ENCODE peak calls at places on chromosomes 6 and 20, in four cellular contexts. W, U, H and M are unnamed samples. For H3K4me1, the result is how much of the 10 kb centered on the place peaks cover.

GRCh38 chr6:12371641-12372146 is 81.5 kb downstream of the EDN1 start:
- DNase-seq in H (no peak), W (no peak), U (no peak), M (no peak)

GRCh38 chr20:49477200-49477599 is 5.3 kb downstream of the KCNB1 start:
- DNase-seq in U (no peak), W (no peak), H (peak), M (no peak)

GRCh38 chr6:12545837-12546658 is 170.5 kb upstream of the PHACTR1 start:
- DNase-seq in U (no peak), W (no peak), H (no peak), M (no peak)

GRCh38 chr6:118876201-118876600 is 17.8 kb upstream of the ASF1A start:
- DNase-seq in W (no peak), H (no peak), U (no peak), M (no peak)

GRCh38 chr6:152173321-152173720 is 365.8 kb downstream of the ESR1 start:
- DNase-seq in W (no peak), H (no peak), U (no peak), M (no peak)

GRCh38 chr6:150874184-150874583 is 8.7 kb downstream of the MTHFD1L start:
- DNase-seq in U (no peak), H (peak), W (no peak), M (no peak)

GRCh38 chr20:64114356-64114971 is 7.1 kb upstream of the NPBWR2 start:
- DNase-seq in H (peak), U (no peak), W (peak), M (peak)

GRCh38 chr6:169289671-169290408 is 36.2 kb upstream of the THBS2 start:
- DNase-seq in U (no peak), H (no peak), W (no peak), M (no peak)

GRCh38 chr20:52975024-52975732 is 3.0 kb downstream of the TSHZ2 start:
- DNase-seq in U (no peak), W (no peak), H (no peak), M (peak)

GRCh38 chr6:1606533-1607235 is 3.0 kb upstream of the FOXC1 start:
- DNase-seq in U (no peak), H (peak), W (no peak), M (no peak)

GRCh38 chr6:108902389-108902792 is 54.2 kb downstream of the ARMC2 start:
- DNase-seq in H (no peak), U (peak), W (no peak), M (no peak)

GRCh38 chr6:121573466-121573865 is 138.0 kb downstream of the GJA1 start:
- DNase-seq in U (no peak), H (no peak), W (no peak), M (no peak)

GRCh38 chr20:6122873-6123649 is at the start of gene FERMT1:
- DNase-seq in W (peak), H (peak), U (no peak), M (peak)

GRCh38 chr20:40695214-40695613 is 6.2 kb upstream of the MAFB start:
- DNase-seq in W (no peak), H (no peak), U (no peak), M (no peak)

GRCh38 chr20:40160151-40160550 is 528.9 kb downstream of the MAFB start:
- DNase-seq in U (no peak), H (peak), W (peak), M (peak)

GRCh38 chr20:56440346-56441007 is 27.9 kb upstream of the RTF2 start:
- DNase-seq in W (peak), U (peak), H (no peak), M (no peak)

GRCh38 chr20:18916886-18917785 is 103.6 kb downstream of the SCP2D1 start:
- DNase-seq in W (no peak), U (no peak), H (no peak), M (no peak)

GRCh38 chr6:79057746-79058145 is 20.3 kb downstream of the PHIP start:
- DNase-seq in W (no peak), H (no peak), U (no peak), M (no peak)

GRCh38 chr6:137799950-137800568 is 67.0 kb upstream of the TNFAIP3 start:
- DNase-seq in U (peak), H (peak), W (peak), M (no peak)

GRCh38 chr6:52829046-52829817 is 11.4 kb downstream of the GSTA5 start:
- DNase-seq in W (no peak), H (no peak), U (no peak), M (no peak)

GRCh38 chr6:56708810-56709597 is 66.3 kb upstream of the DST start:
- DNase-seq in H (peak), U (peak), W (no peak), M (no peak)

DNA sequence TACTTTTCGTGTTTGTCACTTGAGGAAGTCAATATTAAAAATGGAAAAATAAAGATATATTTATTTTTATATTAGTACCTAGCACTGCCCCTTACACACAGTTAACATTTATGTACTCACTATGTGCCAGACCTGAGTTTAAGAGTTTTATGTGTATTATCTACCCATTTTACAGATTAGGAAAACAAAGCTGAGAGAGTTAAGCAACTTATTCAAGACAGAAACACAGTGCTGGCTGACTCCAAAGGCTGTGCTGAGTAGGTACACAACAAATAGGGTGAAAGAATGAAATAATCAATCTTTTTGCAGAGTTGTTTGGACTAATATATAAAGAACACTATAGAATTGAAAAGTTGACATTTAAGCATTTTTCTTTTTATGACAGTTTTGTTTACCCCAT is 127.9 kb downstream of the REV3L start:
- DNase-seq in U (no peak), H (no peak), W (no peak), M (no peak)
- H3K4me1 ChIP-seq in U (under half), H (under half), W (under half), M (under half)

DNA sequence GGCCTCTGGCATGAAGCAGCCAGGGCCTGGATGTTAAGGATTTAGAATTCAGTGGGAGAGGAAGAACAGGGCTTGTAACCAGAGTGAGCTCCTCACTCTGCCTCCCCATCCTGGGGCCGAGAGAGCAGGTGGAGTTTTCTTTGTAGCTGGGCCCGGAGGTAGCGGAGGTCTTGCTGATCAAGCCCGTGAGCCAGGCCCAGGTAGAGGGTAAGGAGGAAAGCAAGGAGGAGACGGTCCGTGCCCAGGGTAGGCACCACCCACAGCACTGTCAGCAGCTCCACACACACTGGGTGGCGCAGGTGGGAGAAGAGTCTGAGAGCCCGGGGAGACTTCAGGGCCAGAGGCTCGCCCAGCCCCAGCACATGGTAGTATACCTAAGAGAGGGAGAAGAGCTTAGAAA is 2.1 kb upstream of the PPP1R18 start:
- DNase-seq in H (no peak), W (peak), U (no peak), M (no peak)
- H3K4me1 ChIP-seq in H (under half), W (under half), U (under half), M (half or more)

DNA sequence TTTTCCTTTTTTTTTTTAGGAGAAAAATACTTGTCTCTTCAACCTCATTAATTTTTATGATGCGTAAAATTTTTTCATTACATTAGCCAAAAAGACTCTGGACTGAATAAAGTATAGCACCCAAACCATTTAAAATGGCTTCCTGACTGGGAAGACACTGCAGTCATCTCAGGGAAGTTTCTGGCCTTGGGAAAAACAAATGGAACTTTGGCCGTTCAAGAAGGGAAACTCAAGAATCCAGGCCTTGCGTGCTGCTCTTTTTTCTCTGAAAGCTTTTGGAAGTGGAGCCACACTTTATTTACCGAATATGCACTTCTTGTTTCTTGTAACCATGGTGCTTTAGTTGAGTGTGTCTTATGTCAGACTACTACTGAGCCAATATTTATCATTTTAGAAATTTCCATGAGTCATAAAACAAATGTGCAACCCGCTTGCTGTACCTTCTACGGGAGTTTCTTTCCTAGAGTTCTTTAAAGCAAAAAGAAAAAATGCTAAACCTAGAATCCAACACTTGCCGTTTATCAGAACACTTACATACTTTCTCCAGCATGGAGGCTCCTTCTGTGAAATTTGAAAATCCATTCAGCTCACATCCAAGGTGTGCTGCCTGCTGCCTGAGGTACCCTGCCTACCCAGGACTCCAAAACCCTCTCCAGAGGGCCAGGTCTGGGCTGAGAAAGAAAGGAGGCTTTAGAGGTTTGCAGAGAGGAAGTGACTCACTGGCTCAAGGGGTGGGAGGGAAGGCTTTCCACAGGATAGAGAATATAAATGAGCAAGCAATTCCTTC is 11.5 kb upstream of the DSTN start:
- DNase-seq in W (peak), U (no peak), H (peak), M (peak)
- H3K4me1 ChIP-seq in W (under half), U (under half), H (under half), M (half or more)

DNA sequence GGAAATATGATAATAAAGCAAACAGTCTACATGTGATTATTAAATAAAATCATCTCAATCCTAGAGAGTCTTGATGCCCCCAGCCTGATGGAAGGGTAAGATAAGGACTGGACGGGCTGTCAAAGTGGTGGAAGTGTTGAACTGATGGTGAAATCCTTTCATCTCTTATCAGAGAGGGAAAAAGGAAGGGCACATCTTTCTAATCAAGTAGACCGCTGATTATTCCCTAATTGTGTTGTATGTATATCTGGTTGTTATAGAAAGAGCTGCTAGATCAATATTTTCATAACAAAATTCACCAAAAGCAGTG is 184.5 kb downstream of the PDE7B start:
- DNase-seq in H (no peak), U (no peak), W (no peak), M (no peak)
- H3K4me1 ChIP-seq in H (under half), U (under half), W (under half), M (under half)

GRCh38 chr6:111753573-111753972 is 119.7 kb downstream of the FYN start:
- DNase-seq in H (no peak), W (no peak), U (no peak), M (no peak)
- H3K4me1 ChIP-seq in H (under half), W (under half), U (half or more), M (under half)

GRCh38 chr20:24787071-24787470 is 162.0 kb upstream of the CST7 start:
- DNase-seq in H (no peak), U (no peak), W (no peak), M (no peak)

GRCh38 chr20:24784607-24785006 is 164.5 kb upstream of the CST7 start:
- DNase-seq in U (no peak), H (no peak), W (no peak), M (no peak)

GRCh38 chr20:24785141-24785924 is 163.7 kb upstream of the CST7 start:
- DNase-seq in U (no peak), W (no peak), H (no peak), M (no peak)

GRCh38 chr20:24786646-24787045 is 162.4 kb upstream of the CST7 start:
- DNase-seq in W (no peak), H (no peak), U (no peak), M (no peak)

GRCh38 chr20:24786096-24786495 is 163.0 kb upstream of the CST7 start:
- DNase-seq in H (no peak), W (no peak), U (no peak), M (no peak)
- H3K4me1 ChIP-seq in H (under half), W (under half), U (under half), M (under half)

DNA sequence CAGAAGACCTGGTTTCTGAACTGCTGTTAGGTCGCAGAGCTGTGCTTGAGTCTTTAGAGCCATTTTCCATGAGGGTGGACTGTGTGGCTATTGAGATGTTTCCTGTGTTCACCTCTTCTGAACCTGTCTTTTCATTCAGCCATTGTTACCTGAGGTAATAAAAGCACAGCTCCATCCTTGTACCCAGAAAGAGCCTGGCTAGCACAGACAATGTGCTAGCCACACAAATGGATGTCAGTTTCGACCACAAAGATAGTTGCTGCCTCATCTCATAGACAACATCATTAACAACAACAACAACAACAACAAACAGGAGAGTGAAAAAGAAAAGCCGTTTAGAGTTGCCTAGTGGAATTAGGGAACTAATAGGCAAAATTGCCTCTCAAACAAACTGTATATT is 114.7 kb downstream of the MYO6 start:
- DNase-seq in U (no peak), W (no peak), H (no peak), M (no peak)
- H3K4me1 ChIP-seq in U (under half), W (under half), H (under half), M (under half)

DNA sequence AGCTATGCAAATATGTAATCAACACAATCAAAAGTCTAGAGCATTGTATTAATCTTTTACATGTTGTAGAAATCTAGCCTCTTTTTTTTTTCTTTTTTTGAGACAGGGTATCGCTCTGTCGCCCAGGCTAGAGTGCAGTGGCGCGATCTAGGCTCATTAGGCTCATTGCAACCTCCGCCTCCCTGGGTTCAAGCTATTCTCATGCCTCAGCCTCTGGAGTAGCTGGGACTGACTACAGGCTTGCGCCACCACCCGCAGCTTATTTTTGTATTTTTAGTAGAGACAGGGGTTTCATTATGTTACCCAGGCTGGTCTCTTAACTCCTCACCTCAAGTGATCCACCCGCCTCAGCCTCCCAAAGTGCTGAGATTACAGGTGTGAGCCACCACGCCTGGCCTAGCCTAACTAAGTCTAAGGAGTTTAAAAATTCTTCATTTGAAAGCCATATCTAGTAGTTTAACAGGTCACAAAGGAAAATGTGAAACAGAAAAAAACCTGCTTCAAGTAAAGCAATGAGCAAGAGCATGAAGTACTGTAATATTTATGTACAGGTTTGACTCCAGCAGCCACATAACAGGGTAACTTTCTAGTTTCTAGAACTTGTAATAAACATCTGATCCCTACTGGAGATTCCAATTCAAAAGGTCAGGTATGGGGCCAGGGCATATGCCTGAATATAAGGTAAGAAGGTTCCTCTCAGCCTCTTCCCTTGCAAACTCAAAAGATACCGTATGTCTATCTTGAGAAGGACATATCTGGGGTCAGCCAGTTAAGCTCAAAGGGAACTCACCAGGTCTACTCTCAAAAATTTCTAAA is 4.4 kb downstream of the CPNE1 start:
- DNase-seq in W (no peak), U (no peak), H (no peak), M (no peak)
- H3K4me1 ChIP-seq in W (under half), U (half or more), H (under half), M (half or more)

DNA sequence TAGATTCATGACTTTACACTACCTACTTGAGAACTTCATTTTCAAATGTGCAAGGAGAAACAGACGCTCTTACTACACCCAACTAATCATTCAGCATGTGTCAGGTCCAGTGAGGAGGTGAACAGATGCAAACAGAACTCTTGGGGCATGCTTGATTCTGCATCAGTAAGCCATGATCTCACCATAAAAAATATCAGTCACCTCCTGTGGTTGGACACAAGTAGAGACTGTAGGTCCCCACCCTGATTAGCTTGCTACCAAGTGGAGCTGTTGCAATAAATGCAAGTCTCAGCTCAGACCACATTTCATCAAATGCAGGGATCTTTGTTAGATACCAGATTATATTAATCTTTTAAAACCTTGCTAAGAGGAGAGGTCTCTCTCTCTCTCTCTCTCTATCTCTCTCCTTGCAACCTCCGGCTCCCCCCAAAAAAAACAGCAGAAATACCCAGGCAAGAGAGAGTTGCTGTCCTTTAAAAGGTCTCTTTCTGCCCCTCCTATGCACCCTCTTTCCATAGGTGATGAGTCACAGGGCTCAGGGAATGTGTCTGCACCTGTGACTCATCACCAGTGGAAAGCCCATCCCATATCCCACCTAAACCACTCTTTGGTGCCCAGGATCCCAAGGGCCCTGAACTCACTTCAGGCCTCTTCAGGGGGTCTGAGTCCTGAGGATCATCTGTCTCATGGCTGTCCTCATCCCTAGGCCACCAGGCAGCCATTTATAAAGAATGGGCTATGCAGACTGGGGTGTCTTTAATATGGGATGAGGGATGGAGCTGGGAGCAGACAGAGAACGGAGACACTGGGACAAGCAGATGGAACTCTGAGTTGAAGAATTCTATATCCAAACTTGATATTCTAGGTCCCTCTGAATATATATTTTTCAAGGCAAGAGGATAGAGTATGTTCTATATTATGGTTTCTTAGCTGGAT is 154.5 kb downstream of the QRSL1 start:
- DNase-seq in W (no peak), H (no peak), U (no peak), M (no peak)
- H3K4me1 ChIP-seq in W (under half), H (under half), U (under half), M (under half)

DNA sequence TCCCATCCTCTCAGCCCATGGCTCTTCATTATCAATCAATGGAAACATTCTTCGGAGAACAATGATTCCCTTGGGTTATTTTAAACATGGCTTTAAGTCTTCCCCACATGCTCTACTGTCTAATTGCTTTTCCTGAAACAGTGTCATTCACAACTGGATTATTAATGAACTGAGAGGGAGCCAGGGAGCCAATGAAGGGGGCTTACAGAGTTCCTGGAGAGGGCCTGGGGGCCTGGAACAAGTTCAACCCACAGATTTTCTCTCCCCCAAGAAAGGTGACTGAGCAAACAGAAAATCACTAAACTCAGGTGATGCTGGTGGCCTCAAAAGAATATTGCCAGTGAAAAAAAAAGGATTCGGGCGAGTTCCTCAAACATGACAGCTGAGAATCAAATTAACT is 1.3 kb upstream of the PPP1R16B start:
- DNase-seq in H (no peak), U (no peak), W (no peak), M (no peak)
- H3K4me1 ChIP-seq in H (under half), U (under half), W (under half), M (under half)